ENCODE peak calls at places on chromosomes 4 and X, in four cellular contexts. E is NCI-H1105, U is midbrain, X is SW480. Q is an unnamed sample.
A peak's percentile ranks its signal among the peaks of the same experiment; 100 is the strongest.

GRCh38 chr4:140238353-140239041 is 84.5 kb upstream of the MAML3 start:
- DNase-seq in E (peak; percentile 88), U (peak; percentile 61), X (peak; percentile 14), Q (peak; percentile 70)

GRCh38 chr4:172357006-172357405 is 543.8 kb downstream of the GALNTL6 start:
- DNase-seq in E (no peak), U (no peak), X (no peak), Q (no peak)

GRCh38 chr4:77047037-77047436 is 28.8 kb downstream of the CCNI start:
- DNase-seq in E (no peak), U (no peak), X (peak; percentile 13), Q (no peak)

GRCh38 chr4:121764702-121765367 is at the start of gene SMIM43:
- DNase-seq in E (no peak), U (no peak), X (no peak), Q (no peak)

GRCh38 chr4:186554485-186554884 is 882 bp downstream of the MTNR1A start:
- DNase-seq in E (peak; percentile 46), U (no peak), X (peak; percentile 74), Q (no peak)

GRCh38 chrX:17375631-17376380 is 806 bp downstream of the NHS start:
- DNase-seq in E (no peak), U (no peak), X (peak; percentile 32), Q (no peak)

GRCh38 chr4:6582889-6583504 is 8.0 kb downstream of the MAN2B2 start:
- DNase-seq in E (no peak), U (no peak), X (peak; percentile 69), Q (peak; percentile 35)

GRCh38 chr4:125085-125820 is 952 bp downstream of the ZNF718 start:
- DNase-seq in E (no peak), U (no peak), X (peak; percentile 12), Q (no peak)

GRCh38 chr4:3851211-3851610 is 85.0 kb downstream of the ADRA2C start:
- DNase-seq in E (no peak), U (no peak), X (no peak), Q (no peak)

GRCh38 chrX:72107320-72107719 is 24.4 kb downstream of the RTL5 start:
- DNase-seq in E (no peak), U (no peak), X (peak; percentile 22), Q (no peak)

GRCh38 chrX:21723097-21723496 is 34.8 kb downstream of the SMPX start:
- DNase-seq in E (no peak), U (no peak), X (no peak), Q (peak; percentile 18)

GRCh38 chr4:66693694-66694093 is 851.6 kb downstream of the CENPC start:
- DNase-seq in E (no peak), U (no peak), X (no peak), Q (no peak)

GRCh38 chrX:48956728-48957414 is 536 bp downstream of the OTUD5 start:
- DNase-seq in E (no peak), U (no peak), X (no peak), Q (no peak)

GRCh38 chrX:107728342-107729099 is 47.1 kb downstream of the TSC22D3 start:
- DNase-seq in E (no peak), U (peak; percentile 21), X (no peak), Q (no peak)

GRCh38 chr4:66574145-66574978 is 904.1 kb upstream of the EPHA5 start:
- DNase-seq in E (no peak), U (no peak), X (no peak), Q (no peak)